ENCODE peak calls at places on chromosome 19, in seven cellular contexts. Z is K562, L is HCT116, Y is GM12878, N is SK-N-SH, F is HepG2, A is H1. W is an unnamed sample.

GRCh38 chr19:51513968-51514367 is 12.4 kb upstream of the SIGLEC12 start:
- DNase-seq in F (no peak), A (no peak), N (no peak), Z (no peak), Y (no peak), L (no peak), W (no peak)

GRCh38 chr19:57231686-57232085 is 863 bp downstream of the AURKC start:
- DNase-seq in F (no peak), Z (no peak), Y (no peak), N (no peak), A (no peak), L (no peak), W (no peak)

GRCh38 chr19:49758292-49758691 is 4.8 kb downstream of the TSKS start:
- DNase-seq in F (no peak), Y (no peak), L (no peak), A (no peak), N (no peak), Z (peak; percentile 17), W (no peak)

GRCh38 chr19:41646589-41647204 is 19.8 kb upstream of the CEACAM4 start:
- DNase-seq in A (no peak), Z (peak; percentile 58), N (peak; percentile 39), L (peak; percentile 3), Y (no peak), F (no peak), W (no peak)

GRCh38 chr19:40805258-40805868 is 6.4 kb downstream of the EGLN2 start:
- DNase-seq in N (no peak), Y (no peak), L (no peak), A (no peak), Z (no peak), F (no peak), W (no peak)

GRCh38 chr19:34345934-34346333 is 19.1 kb upstream of the GPI start:
- DNase-seq in A (peak; percentile 65), Z (peak; percentile 90), N (peak; percentile 86), F (peak; percentile 63), L (peak; percentile 61), Y (no peak), W (peak; percentile 53)

GRCh38 chr19:53365899-53366493 is 491 bp downstream of the ZNF525 start:
- DNase-seq in F (peak; percentile 24), L (no peak), Y (no peak), Z (no peak), A (no peak), N (peak; percentile 47), W (no peak)

GRCh38 chr19:5990289-5990797 is 12.4 kb upstream of the RANBP3 start:
- DNase-seq in N (no peak), Y (no peak), F (no peak), A (no peak), L (no peak), Z (peak; percentile 85), W (no peak)

GRCh38 chr19:46299004-46299509 is 2.2 kb downstream of the HIF3A start:
- DNase-seq in N (peak; percentile 99), Z (no peak), F (peak; percentile 54), Y (no peak), L (peak; percentile 45), A (no peak), W (peak; percentile 72)

GRCh38 chr19:54209058-54209747 is 8.5 kb downstream of the RPS9 start:
- DNase-seq in N (peak; percentile 62), L (no peak), Y (no peak), F (no peak), Z (no peak), A (no peak), W (no peak)

GRCh38 chr19:3366104-3366760 is at the start of gene NFIC:
- DNase-seq in L (peak; percentile 51), Y (no peak), F (no peak), N (peak; percentile 84), A (no peak), Z (peak; percentile 80), W (peak; percentile 85)

GRCh38 chr19:55321466-55321865 is 3.7 kb downstream of the TMEM150B start:
- DNase-seq in Z (no peak), F (no peak), N (no peak), Y (no peak), A (no peak), L (no peak), W (no peak)

GRCh38 chr19:31438401-31439269 is 89.4 kb upstream of the TSHZ3 start:
- DNase-seq in L (no peak), Y (no peak), N (no peak), A (no peak), Z (no peak), F (no peak), W (no peak)

GRCh38 chr19:15810335-15810734 is 5.1 kb downstream of the OR10H1 start:
- DNase-seq in Y (no peak), F (peak; percentile 24), A (no peak), Z (peak; percentile 44), L (no peak), N (no peak), W (no peak)

GRCh38 chr19:35776102-35776788 is 881 bp downstream of the ARHGAP33 start:
- DNase-seq in L (no peak), Y (no peak), N (no peak), A (no peak), F (no peak), Z (no peak), W (no peak)

GRCh38 chr19:16326401-16327130 is 1.9 kb downstream of the KLF2 start:
- DNase-seq in A (no peak), L (no peak), F (no peak), Y (no peak), Z (no peak), N (no peak), W (no peak)

GRCh38 chr19:45139286-45140143 is 21.3 kb downstream of the NKPD1 start:
- DNase-seq in N (no peak), Y (no peak), L (no peak), F (no peak), Z (no peak), A (no peak), W (no peak)

GRCh38 chr19:48603850-48604249 is 2.7 kb upstream of the SPACA4 start:
- DNase-seq in L (no peak), F (no peak), Y (no peak), A (no peak), Z (no peak), N (no peak), W (no peak)

GRCh38 chr19:4541114-4541805 is 1.4 kb upstream of the LRG1 start:
- DNase-seq in L (no peak), N (no peak), Z (no peak), A (no peak), Y (no peak), F (no peak), W (no peak)

GRCh38 chr19:16075430-16076153 is 703 bp upstream of the TPM4 start:
- DNase-seq in Z (no peak), L (no peak), A (no peak), Y (no peak), F (no peak), N (no peak), W (no peak)

DNA sequence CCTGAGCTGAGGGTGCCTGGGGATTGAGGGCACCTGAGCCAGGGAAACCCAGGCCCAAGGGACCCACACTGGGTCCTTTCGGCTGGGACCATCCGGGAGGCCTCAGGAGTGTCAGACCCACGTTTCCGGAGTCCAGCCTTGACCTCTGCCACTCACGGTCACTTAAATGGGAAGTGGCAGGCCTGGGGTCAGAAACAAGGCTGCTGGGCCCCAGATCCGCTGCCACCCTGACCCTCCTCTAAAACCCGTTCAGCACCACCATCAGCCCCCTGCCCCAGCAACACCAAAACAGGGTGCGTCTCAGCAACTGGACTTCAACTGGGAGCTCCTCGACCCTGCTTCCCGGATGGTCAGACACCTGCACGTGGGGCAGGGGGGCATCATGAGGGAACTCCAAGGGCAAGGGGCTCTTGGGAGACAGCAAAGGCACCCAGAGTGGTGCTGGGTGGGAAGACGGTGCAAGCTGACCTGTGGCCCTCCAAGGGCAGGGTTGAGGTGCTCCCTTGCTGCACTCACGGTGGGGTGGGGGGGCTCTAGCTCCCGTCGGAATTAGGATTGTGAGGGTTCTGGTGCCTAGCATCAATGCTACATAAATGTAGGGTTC is 1.2 kb upstream of the PLPP2 start:
- DNase-seq in Z (peak; percentile 4), A (no peak), N (peak; percentile 42), F (no peak), L (no peak), Y (no peak), W (no peak)
- TF ChIP-seq JUND in Z (no peak), A (no peak), N (no peak), F (no peak), L (no peak), Y (no peak), W (no peak)

GRCh38 chr19:39382991-39383828 is 7.7 kb downstream of the PAF1 start:
- DNase-seq in Y (no peak), N (no peak), F (no peak), A (no peak), L (no peak), Z (no peak), W (no peak)
- TF ChIP-seq JUND in Y (no peak), N (no peak), F (no peak), A (no peak), L (no peak), Z (no peak), W (no peak)

DNA sequence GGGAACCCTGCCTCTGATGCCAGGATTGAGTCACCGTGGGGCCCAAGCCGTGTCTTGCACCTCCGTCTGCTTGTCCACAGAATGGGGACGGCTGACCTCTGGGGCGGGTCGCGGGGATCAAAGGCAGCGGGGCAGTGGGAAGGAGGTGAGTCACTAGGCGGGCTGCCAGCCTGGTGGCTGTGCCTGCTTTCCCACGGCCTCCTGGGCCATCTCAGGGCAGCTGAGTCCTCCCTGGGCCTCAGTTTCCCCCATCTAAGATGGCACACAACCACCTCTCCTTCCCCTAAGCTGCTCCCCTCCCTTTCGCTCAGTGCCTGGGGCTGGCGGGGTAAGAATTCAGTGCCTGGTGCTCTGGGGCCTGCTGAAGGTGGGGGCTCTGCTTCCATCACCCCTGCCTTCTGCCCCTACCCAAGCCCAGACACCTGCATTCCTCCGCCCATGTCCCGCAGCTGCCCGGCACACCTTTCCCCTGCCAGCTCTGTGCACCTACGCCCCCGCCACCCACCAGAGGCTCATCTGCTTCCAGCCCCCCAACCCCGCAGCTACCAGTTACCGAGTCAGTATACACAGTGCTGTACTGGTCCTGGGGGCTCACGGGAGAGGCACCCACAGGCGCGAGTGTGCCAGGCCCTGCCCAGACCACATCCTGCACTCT is 3.5 kb downstream of the MKNK2 start:
- DNase-seq in L (no peak), Z (peak; percentile 20), Y (no peak), A (no peak), F (no peak), N (no peak), W (no peak)
- TF ChIP-seq JUND in L (peak; percentile 64), Z (no peak), Y (no peak), A (no peak), F (peak; percentile 55), N (no peak), W (no peak)

GRCh38 chr19:13037718-13038117 is 42.4 kb downstream of the NFIX start:
- DNase-seq in N (no peak), L (no peak), F (no peak), Y (no peak), Z (no peak), A (no peak), W (no peak)

GRCh38 chr19:13035820-13036365 is 40.6 kb downstream of the NFIX start:
- DNase-seq in A (no peak), Y (no peak), F (no peak), N (no peak), L (no peak), Z (no peak), W (no peak)

GRCh38 chr19:13036366-13036976 is 41.2 kb downstream of the NFIX start:
- DNase-seq in N (no peak), L (peak; percentile 56), F (no peak), Y (no peak), A (no peak), Z (peak; percentile 54), W (peak; percentile 31)

GRCh38 chr19:13038306-13039210 is 43.3 kb downstream of the NFIX start:
- DNase-seq in F (no peak), Y (no peak), L (no peak), N (no peak), Z (no peak), A (no peak), W (no peak)

GRCh38 chr19:13037161-13037560 is 41.9 kb downstream of the NFIX start:
- DNase-seq in N (no peak), F (no peak), L (no peak), Z (no peak), Y (no peak), A (no peak), W (no peak)
- TF ChIP-seq JUND in N (peak; percentile 67), F (no peak), L (peak; percentile 35), Z (no peak), Y (no peak), A (no peak), W (no peak)

W was measured in T47D.